ENCODE peak calls at places on chromosomes 2 and 18, in four cellular contexts. One of them, this sample, is unnamed.

GRCh38 chr2:212428685-212429480 is 109.7 kb downstream of the ERBB4 start:
- DNase-seq in GM04504: no peak
- DNase-seq in choroid plexus epithelial cell: no peak
- DNase-seq in endodermal cell: no peak
- DNase-seq in this sample: no peak

GRCh38 chr2:184646593-184646992 is 48.3 kb downstream of the ZNF804A start:
- DNase-seq in choroid plexus epithelial cell: no peak
- DNase-seq in endodermal cell: no peak
- DNase-seq in GM04504: no peak
- DNase-seq in this sample: no peak

GRCh38 chr2:109135572-109136185 is 6.7 kb downstream of the SH3RF3 start:
- DNase-seq in endodermal cell: no peak
- DNase-seq in choroid plexus epithelial cell: peak
- DNase-seq in GM04504: no peak
- DNase-seq in this sample: no peak

GRCh38 chr2:118875298-118875697 is 27.9 kb upstream of the EN1 start:
- DNase-seq in GM04504: no peak
- DNase-seq in choroid plexus epithelial cell: no peak
- DNase-seq in endodermal cell: no peak
- DNase-seq in this sample: no peak

GRCh38 chr18:49813321-49814146 is at the start of gene ACAA2:
- DNase-seq in choroid plexus epithelial cell: peak
- DNase-seq in endodermal cell: peak
- DNase-seq in GM04504: peak
- DNase-seq in this sample: peak

GRCh38 chr2:181892795-181893435 is 1.4 kb downstream of the ITPRID2 start:
- DNase-seq in endodermal cell: no peak
- DNase-seq in choroid plexus epithelial cell: peak
- DNase-seq in GM04504: no peak
- DNase-seq in this sample: no peak

GRCh38 chr18:9017170-9017899 is 85.2 kb upstream of the NDUFV2 start:
- DNase-seq in choroid plexus epithelial cell: peak
- DNase-seq in GM04504: peak
- DNase-seq in endodermal cell: peak
- DNase-seq in this sample: peak

GRCh38 chr18:58762781-58763171 is 91.5 kb downstream of the MALT1 start:
- DNase-seq in choroid plexus epithelial cell: no peak
- DNase-seq in GM04504: no peak
- DNase-seq in endodermal cell: peak
- DNase-seq in this sample: peak

GRCh38 chr2:74671479-74671878 is 17.4 kb downstream of the SEMA4F start:
- DNase-seq in endodermal cell: no peak
- DNase-seq in choroid plexus epithelial cell: peak
- DNase-seq in GM04504: peak
- DNase-seq in this sample: no peak

GRCh38 chr2:224973112-224974016 is 68.9 kb downstream of the DOCK10 start:
- DNase-seq in endodermal cell: no peak
- DNase-seq in choroid plexus epithelial cell: no peak
- DNase-seq in GM04504: no peak
- DNase-seq in this sample: no peak

GRCh38 chr2:39469807-39470206 is 32.7 kb upstream of the MAP4K3 start:
- DNase-seq in GM04504: no peak
- DNase-seq in endodermal cell: peak
- DNase-seq in choroid plexus epithelial cell: peak
- DNase-seq in this sample: peak

GRCh38 chr2:224008702-224009261 is 30.3 kb downstream of the SERPINE2 start:
- DNase-seq in endodermal cell: peak
- DNase-seq in GM04504: no peak
- DNase-seq in choroid plexus epithelial cell: no peak
- DNase-seq in this sample: peak

GRCh38 chr2:203579131-203579643 is 44.1 kb upstream of the RAPH1 start:
- DNase-seq in GM04504: no peak
- DNase-seq in endodermal cell: peak
- DNase-seq in choroid plexus epithelial cell: peak
- DNase-seq in this sample: peak

GRCh38 chr2:236656721-236657120 is 87.1 kb downstream of the ACKR3 start:
- DNase-seq in endodermal cell: no peak
- DNase-seq in choroid plexus epithelial cell: no peak
- DNase-seq in GM04504: no peak
- DNase-seq in this sample: peak

GRCh38 chr2:204544961-204545860 is at the start of gene PARD3B:
- DNase-seq in GM04504: peak
- DNase-seq in choroid plexus epithelial cell: peak
- DNase-seq in endodermal cell: peak
- DNase-seq in this sample: peak

GRCh38 chr2:240169486-240170353 is 29.3 kb upstream of the OTOS start:
- DNase-seq in choroid plexus epithelial cell: no peak
- DNase-seq in endodermal cell: no peak
- DNase-seq in GM04504: no peak
- DNase-seq in this sample: no peak

GRCh38 chr2:23523651-23524260 is 138.8 kb downstream of the KLHL29 start:
- DNase-seq in GM04504: no peak
- DNase-seq in choroid plexus epithelial cell: no peak
- DNase-seq in endodermal cell: no peak
- DNase-seq in this sample: no peak

GRCh38 chr18:53567935-53568574 is 656.4 kb downstream of the MBD2 start:
- DNase-seq in GM04504: peak
- DNase-seq in endodermal cell: peak
- DNase-seq in choroid plexus epithelial cell: peak
- DNase-seq in this sample: no peak

GRCh38 chr2:65096948-65097347 is 33.0 kb downstream of the RAB1A start:
- DNase-seq in GM04504: peak
- DNase-seq in choroid plexus epithelial cell: peak
- DNase-seq in endodermal cell: no peak
- DNase-seq in this sample: no peak

GRCh38 chr18:42228581-42228980 is 273.5 kb downstream of the PIK3C3 start:
- DNase-seq in choroid plexus epithelial cell: no peak
- DNase-seq in endodermal cell: no peak
- DNase-seq in GM04504: no peak
- DNase-seq in this sample: no peak

GRCh38 chr18:154151-154550 is 4.2 kb upstream of the USP14 start:
- DNase-seq in GM04504: no peak
- DNase-seq in endodermal cell: no peak
- DNase-seq in choroid plexus epithelial cell: peak
- DNase-seq in this sample: no peak

GRCh38 chr2:46294185-46294836 is 2.9 kb upstream of the EPAS1 start:
- DNase-seq in GM04504: no peak
- DNase-seq in endodermal cell: peak
- DNase-seq in choroid plexus epithelial cell: no peak
- DNase-seq in this sample: no peak

GRCh38 chr2:165074323-165074722 is 119.0 kb upstream of the SLC38A11 start:
- DNase-seq in GM04504: no peak
- DNase-seq in endodermal cell: no peak
- DNase-seq in choroid plexus epithelial cell: no peak
- DNase-seq in this sample: no peak

GRCh38 chr2:67309281-67309680 is 87.9 kb upstream of the ETAA1 start:
- DNase-seq in GM04504: no peak
- DNase-seq in endodermal cell: no peak
- DNase-seq in choroid plexus epithelial cell: no peak
- DNase-seq in this sample: no peak

GRCh38 chr18:74963820-74964446 is 245.0 kb downstream of the PTGR3 start:
- DNase-seq in choroid plexus epithelial cell: peak
- DNase-seq in GM04504: peak
- DNase-seq in endodermal cell: peak
- DNase-seq in this sample: peak

GRCh38 chr2:44169155-44169898 is 652 bp downstream of the PPM1B start:
- DNase-seq in GM04504: no peak
- DNase-seq in endodermal cell: peak
- DNase-seq in choroid plexus epithelial cell: peak
- DNase-seq in this sample: peak

GRCh38 chr18:67232406-67232805 is 284.1 kb downstream of the DSEL start:
- DNase-seq in choroid plexus epithelial cell: peak
- DNase-seq in endodermal cell: no peak
- DNase-seq in GM04504: peak
- DNase-seq in this sample: no peak

GRCh38 chr18:48405108-48405507 is 4.1 kb downstream of the ZBTB7C start:
- DNase-seq in GM04504: no peak
- DNase-seq in choroid plexus epithelial cell: no peak
- DNase-seq in endodermal cell: no peak
- DNase-seq in this sample: peak

GRCh38 chr2:141341444-141341843 is 789.4 kb downstream of the LRP1B start:
- DNase-seq in GM04504: peak
- DNase-seq in choroid plexus epithelial cell: peak
- DNase-seq in endodermal cell: no peak
- DNase-seq in this sample: no peak

GRCh38 chr18:47847635-47848034 is 82.8 kb downstream of the SMAD2 start:
- DNase-seq in endodermal cell: no peak
- DNase-seq in GM04504: no peak
- DNase-seq in choroid plexus epithelial cell: peak
- DNase-seq in this sample: no peak

GRCh38 chr18:8623549-8624106 is 14.4 kb downstream of the RAB12 start:
- DNase-seq in GM04504: no peak
- DNase-seq in choroid plexus epithelial cell: peak
- DNase-seq in endodermal cell: no peak
- DNase-seq in this sample: no peak

GRCh38 chr2:168851674-168852320 is 38.4 kb downstream of the SPC25 start:
- DNase-seq in endodermal cell: no peak
- DNase-seq in choroid plexus epithelial cell: peak
- DNase-seq in GM04504: peak
- DNase-seq in this sample: no peak

GRCh38 chr18:37476182-37476581 is 89.4 kb downstream of the CELF4 start:
- DNase-seq in endodermal cell: peak
- DNase-seq in GM04504: no peak
- DNase-seq in choroid plexus epithelial cell: peak
- DNase-seq in this sample: peak

GRCh38 chr2:177970670-177971454 is 101.7 kb downstream of the PDE11A start:
- DNase-seq in endodermal cell: no peak
- DNase-seq in choroid plexus epithelial cell: no peak
- DNase-seq in GM04504: no peak
- DNase-seq in this sample: no peak

GRCh38 chr2:225137971-225138370 is 95.7 kb upstream of the DOCK10 start:
- DNase-seq in choroid plexus epithelial cell: no peak
- DNase-seq in endodermal cell: no peak
- DNase-seq in GM04504: no peak
- DNase-seq in this sample: no peak

GRCh38 chr2:216865658-216866057 is 5.8 kb upstream of the TNP1 start:
- DNase-seq in choroid plexus epithelial cell: no peak
- DNase-seq in endodermal cell: no peak
- DNase-seq in GM04504: no peak
- DNase-seq in this sample: no peak

GRCh38 chr2:23533014-23533730 is 148.2 kb downstream of the KLHL29 start:
- DNase-seq in choroid plexus epithelial cell: no peak
- DNase-seq in GM04504: no peak
- DNase-seq in endodermal cell: peak
- DNase-seq in this sample: no peak

GRCh38 chr2:173681891-173682655 is 283.1 kb downstream of the SP3 start:
- DNase-seq in choroid plexus epithelial cell: no peak
- DNase-seq in endodermal cell: no peak
- DNase-seq in GM04504: no peak
- DNase-seq in this sample: no peak

GRCh38 chr2:191396794-191397193 is 151.6 kb downstream of the MYO1B start:
- DNase-seq in choroid plexus epithelial cell: no peak
- DNase-seq in endodermal cell: no peak
- DNase-seq in GM04504: no peak
- DNase-seq in this sample: no peak